ENCODE peak calls at places on chromosomes 13 and 19, in five cellular contexts. W is ovary, A is suprapubic skin, F is transverse colon, C is sigmoid colon. P is an unnamed sample. For H3K36me3, the result is how much of the 10 kb centered on the place peaks cover.

GRCh38 chr13:48235100-48235813 is 2.3 kb downstream of the ITM2B start:
- DNase-seq in W (peak), A (no peak), F (peak), C (peak), P (peak)

GRCh38 chr13:40333238-40333637 is 333.2 kb downstream of the FOXO1 start:
- DNase-seq in W (no peak), A (no peak), F (no peak), C (no peak), P (no peak)

GRCh38 chr19:6126335-6126974 is 9.0 kb upstream of the ACSBG2 start:
- DNase-seq in W (no peak), A (no peak), F (no peak), C (no peak), P (no peak)

GRCh38 chr13:113787694-113788093 is 28.7 kb downstream of the TMEM255B start:
- DNase-seq in W (no peak), A (no peak), F (no peak), C (no peak), P (no peak)

GRCh38 chr19:32291876-32292275 is 53.5 kb upstream of the ZNF507 start:
- DNase-seq in W (no peak), A (no peak), F (no peak), C (no peak), P (no peak)

GRCh38 chr13:61546911-61547310 is 131.3 kb upstream of the PCDH20 start:
- DNase-seq in W (no peak), A (no peak), F (no peak), C (no peak), P (no peak)

GRCh38 chr13:99276706-99277105 is 18.5 kb upstream of the GPR18 start:
- DNase-seq in W (no peak), A (no peak), F (no peak), C (no peak), P (no peak)

GRCh38 chr13:99228737-99229691 is 28.4 kb downstream of the UBAC2 start:
- DNase-seq in W (no peak), A (no peak), F (no peak), C (no peak), P (no peak)

GRCh38 chr13:65595881-65596280 is 1634.3 kb downstream of the PCDH9 start:
- DNase-seq in W (no peak), A (no peak), F (no peak), C (no peak), P (no peak)

GRCh38 chr19:55600336-55601028 is 394 bp downstream of the ZNF524 start:
- DNase-seq in W (no peak), A (no peak), F (no peak), C (peak), P (no peak)

GRCh38 chr19:18416778-18417249 is 2.4 kb upstream of the SSBP4 start:
- DNase-seq in W (peak), A (peak), F (peak), C (peak), P (peak)

GRCh38 chr13:75222031-75222430 is 259.9 kb downstream of the TBC1D4 start:
- DNase-seq in W (no peak), A (no peak), F (no peak), C (no peak), P (no peak)

DNA sequence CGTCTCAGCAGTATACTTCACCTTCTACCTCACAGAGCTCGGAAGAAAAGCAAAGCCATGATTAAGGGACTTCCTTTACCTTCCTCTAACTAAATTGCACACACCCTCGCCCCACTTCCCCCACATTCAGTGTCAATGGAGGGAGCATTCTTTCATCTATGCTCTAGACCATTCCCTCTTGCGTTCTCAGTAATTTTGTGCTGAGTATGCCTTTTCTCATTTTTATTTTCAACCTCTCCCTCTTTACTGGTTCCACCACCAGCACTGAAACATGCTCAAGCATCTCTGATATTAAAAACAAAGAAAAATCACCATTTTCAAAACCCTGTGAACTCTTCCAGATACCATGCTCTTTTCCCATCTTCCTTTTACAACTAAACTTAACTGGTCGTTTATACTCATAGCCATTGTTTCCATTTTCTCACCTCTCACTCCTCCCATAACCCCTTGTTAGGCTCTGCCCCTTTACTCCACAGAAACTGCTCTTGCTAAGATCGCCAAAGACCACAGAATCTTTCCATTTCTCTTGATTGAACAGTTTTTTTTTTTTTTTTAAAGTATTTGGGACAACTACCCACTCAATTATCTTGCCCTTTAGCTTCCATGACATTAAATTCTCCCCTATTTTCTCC is 32.4 kb downstream of the SERPINE3 start:
- DNase-seq in W (no peak), A (no peak), F (no peak), C (no peak), P (no peak)
- H3K36me3 ChIP-seq in W (under half), A (half or more), F (under half), C (under half), P (half or more)

GRCh38 chr19:43224855-43225253 is 19.4 kb upstream of the PSG4 start:
- DNase-seq in W (no peak), A (no peak), F (no peak), C (no peak), P (no peak)

DNA sequence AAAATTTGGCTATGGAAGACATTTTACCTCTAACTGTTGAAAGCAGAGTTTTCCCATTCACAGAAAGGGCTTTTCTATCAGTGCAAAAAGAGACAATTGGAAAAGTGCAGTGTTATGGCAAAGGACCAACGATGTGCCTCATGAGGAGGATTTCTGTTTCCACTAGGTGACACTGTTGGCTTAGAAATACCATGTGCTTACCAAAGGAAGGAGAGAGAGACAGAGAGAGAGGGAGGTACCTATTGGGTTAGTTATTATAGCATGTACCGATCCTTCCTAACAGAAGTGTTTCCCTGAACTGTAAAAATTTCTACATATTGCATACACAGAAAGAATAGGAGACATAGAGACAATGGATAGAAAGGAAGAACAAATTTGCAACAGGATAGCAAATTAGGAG is 23.9 kb upstream of the PSG4 start:
- DNase-seq in W (no peak), A (no peak), F (no peak), C (no peak), P (no peak)
- TF ChIP-seq CTCF in W (no peak), A (no peak), F (no peak), C (no peak), P (no peak)

GRCh38 chr19:47483800-47484690 is at the start of gene KPTN:
- DNase-seq in W (peak), A (peak), F (peak), C (peak), P (peak)
- TF ChIP-seq EP300 in W (no peak), A (no peak), F (no peak), C (peak), P (no peak)

DNA sequence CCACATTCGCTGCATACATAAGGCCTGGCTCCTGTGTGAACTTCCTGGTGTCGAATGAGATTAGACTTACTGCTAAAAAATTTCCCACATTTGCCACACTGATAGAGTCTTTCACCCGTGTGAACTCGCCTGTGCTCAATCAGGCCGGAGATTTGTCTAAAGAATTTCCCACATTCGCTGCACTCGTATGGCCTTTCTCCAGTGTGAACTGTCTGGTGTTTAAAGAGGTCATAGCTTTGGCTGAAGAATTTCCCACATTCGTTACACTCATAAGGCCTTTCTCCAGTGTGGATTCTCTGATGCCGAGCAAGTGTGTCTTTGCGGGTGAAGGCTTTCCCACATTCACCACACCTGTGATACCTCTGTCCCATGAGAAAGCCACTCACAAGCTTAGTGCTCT is 6.5 kb downstream of the ZNF671 start:
- DNase-seq in W (no peak), A (no peak), F (no peak), C (no peak), P (no peak)
- H3K36me3 ChIP-seq in W (under half), A (under half), F (under half), C (under half), P (half or more)

DNA sequence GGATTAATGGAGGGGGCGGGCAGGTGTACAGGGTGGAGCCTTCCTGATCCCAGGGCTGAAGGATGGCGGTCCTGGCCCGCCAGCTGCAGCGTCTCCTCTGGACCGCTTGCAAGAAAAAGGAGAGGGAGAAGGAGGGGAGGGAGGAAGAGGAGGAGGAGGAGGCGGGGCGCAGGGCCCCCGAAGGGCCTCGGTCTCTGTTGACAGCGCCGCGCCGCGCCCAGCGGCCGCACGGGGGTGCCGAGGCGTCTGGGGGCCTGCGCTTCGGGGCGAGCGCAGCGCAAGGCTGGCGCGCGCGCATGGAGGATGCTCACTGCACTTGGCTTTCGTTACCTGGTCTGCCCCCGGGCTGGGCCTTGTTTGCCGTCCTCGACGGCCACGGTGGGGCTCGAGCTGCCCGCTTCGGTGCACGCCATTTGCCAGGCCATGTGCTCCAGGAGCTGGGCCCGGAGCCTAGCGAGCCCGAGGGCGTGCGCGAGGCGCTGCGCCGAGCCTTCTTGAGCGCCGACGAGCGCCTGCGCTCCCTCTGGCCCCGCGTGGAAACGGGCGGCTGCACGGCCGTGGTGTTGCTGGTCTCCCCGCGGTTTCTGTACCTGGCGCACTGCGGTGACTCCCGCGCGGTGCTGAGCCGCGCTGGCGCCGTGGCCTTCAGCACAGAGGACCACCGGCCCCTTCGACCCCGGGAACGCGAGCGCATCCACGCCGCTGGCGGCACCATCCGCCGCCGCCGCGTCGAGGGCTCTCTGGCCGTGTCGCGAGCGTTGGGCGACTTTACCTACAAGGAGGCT is at the start of gene PPM1N:
- DNase-seq in W (peak), A (no peak), F (no peak), C (no peak), P (no peak)
- TF ChIP-seq CTCF in W (no peak), A (peak), F (no peak), C (no peak), P (no peak)

DNA sequence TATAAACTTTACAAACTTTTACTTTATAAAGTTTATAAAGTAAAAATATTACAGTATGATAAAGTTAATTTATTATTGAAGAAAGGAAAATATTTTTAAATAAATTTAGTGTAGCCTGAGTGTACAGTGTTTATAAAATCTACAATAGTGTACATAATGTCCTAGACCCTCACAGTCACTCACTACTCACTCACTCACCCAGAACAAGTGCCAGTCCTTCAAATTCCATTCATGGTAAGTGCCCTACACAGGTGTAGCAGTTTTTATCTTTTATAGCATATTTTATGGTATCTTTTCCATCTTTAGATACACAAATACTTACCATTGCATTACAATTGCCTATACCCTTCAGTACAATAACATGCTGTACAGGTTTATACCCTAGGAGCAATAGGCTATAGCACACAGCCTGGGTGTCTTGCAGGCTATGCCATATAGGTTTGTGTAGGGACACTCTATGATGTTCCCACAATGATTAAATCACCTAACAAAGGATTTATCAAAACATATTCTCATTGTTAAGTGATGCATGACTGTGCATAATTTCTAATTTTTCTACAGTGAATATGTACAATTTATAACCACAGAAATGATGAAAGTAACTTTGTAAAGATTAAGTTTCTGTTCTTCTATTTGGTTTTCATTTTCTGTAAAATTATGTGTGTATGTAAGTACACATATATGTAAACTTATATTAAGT is 98.0 kb downstream of the SPRY2 start:
- DNase-seq in W (no peak), A (no peak), F (no peak), C (no peak), P (no peak)
- TF ChIP-seq EP300 in W (no peak), A (no peak), F (no peak), C (no peak), P (no peak)

GRCh38 chr19:49686503-49687088 is 2.8 kb upstream of the ADM5 start:
- DNase-seq in W (no peak), A (no peak), F (no peak), C (no peak), P (no peak)
- H3K36me3 ChIP-seq in W (under half), A (half or more), F (under half), C (under half), P (half or more)

DNA sequence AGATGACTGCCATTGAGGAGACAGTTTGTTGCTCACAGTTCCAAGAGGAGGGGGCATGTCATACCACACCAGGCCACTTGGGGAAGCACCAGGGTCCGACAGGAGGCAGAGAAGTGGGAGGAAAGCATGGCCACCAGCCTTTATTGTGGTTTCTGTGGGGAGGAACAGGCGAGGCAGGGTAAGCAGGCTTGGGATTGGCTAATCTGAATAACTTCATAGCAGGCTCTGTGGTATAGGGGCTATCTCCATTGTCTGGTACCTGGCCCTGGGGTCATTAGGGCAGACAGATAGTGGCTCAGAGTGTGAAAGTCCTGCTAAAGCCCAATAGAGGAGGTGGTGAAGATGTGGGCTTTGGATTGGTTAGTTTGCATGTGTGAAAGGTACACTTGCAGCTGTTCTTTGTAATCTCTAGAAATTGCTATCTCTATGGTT is 35.5 kb downstream of the CBY2 start:
- DNase-seq in W (no peak), A (no peak), F (no peak), C (no peak), P (no peak)
- TF ChIP-seq CTCF in W (no peak), A (no peak), F (no peak), C (no peak), P (no peak)

P was measured in stomach.